ENCODE peak calls at places on chromosomes 12 and 14, in six cellular contexts. Z is SK-N-SH, X is K562, F is A549, H is GM12878, T is HCT116. I is an unnamed sample.

GRCh38 chr14:104141621-104142091 is 3.3 kb downstream of the KIF26A start:
- DNase-seq in Z (peak), T (no peak), F (no peak), H (no peak), X (no peak), I (no peak)

GRCh38 chr14:34059925-34060746 is 109.3 kb upstream of the EGLN3 start:
- DNase-seq in Z (peak), X (peak), F (peak), T (no peak), H (no peak), I (peak)

GRCh38 chr12:14256139-14256538 is 109.3 kb upstream of the ATF7IP start:
- DNase-seq in H (no peak), F (no peak), Z (no peak), X (no peak), T (no peak), I (peak)

GRCh38 chr14:96781371-96781770 is 15.8 kb upstream of the VRK1 start:
- DNase-seq in X (no peak), T (no peak), Z (no peak), F (no peak), H (no peak), I (no peak)

GRCh38 chr12:72075891-72076557 is 137.4 kb downstream of the TPH2 start:
- DNase-seq in Z (no peak), F (no peak), X (no peak), T (no peak), H (no peak), I (no peak)

GRCh38 chr14:67241416-67242362 is at the start of gene PALS1:
- DNase-seq in X (peak), H (peak), F (peak), Z (peak), T (peak), I (no peak)

GRCh38 chr12:3132636-3133409 is 55.6 kb downstream of the TSPAN9 start:
- DNase-seq in F (no peak), X (no peak), H (no peak), Z (peak), T (no peak), I (no peak)

GRCh38 chr12:97711392-97711791 is 248.8 kb downstream of the RMST start:
- DNase-seq in F (no peak), X (no peak), H (no peak), T (no peak), Z (no peak), I (no peak)

GRCh38 chr14:39230416-39230815 is 3.3 kb upstream of the MIA2 start:
- DNase-seq in H (no peak), Z (no peak), X (no peak), F (no peak), T (no peak), I (peak)

GRCh38 chr14:52299692-52300278 is 14.3 kb upstream of the PTGER2 start:
- DNase-seq in T (peak), Z (peak), H (no peak), X (peak), F (peak), I (peak)

GRCh38 chr12:55641595-55641994 is 4.9 kb downstream of the OR10P1 start:
- DNase-seq in Z (no peak), X (no peak), H (no peak), F (no peak), T (no peak), I (no peak)

GRCh38 chr14:41607966-41608663 is 1.4 kb downstream of the LRFN5 start:
- DNase-seq in H (no peak), Z (no peak), X (no peak), T (no peak), F (no peak), I (no peak)

GRCh38 chr14:67733609-67734008 is 31.9 kb downstream of the RDH12 start:
- DNase-seq in X (no peak), Z (no peak), T (no peak), H (no peak), F (no peak), I (no peak)

GRCh38 chr12:12178545-12178944 is 88.3 kb downstream of the LRP6 start:
- DNase-seq in F (no peak), H (no peak), X (no peak), Z (peak), T (no peak), I (no peak)

GRCh38 chr12:30631710-30632109 is 64.0 kb downstream of the IPO8 start:
- DNase-seq in T (no peak), F (no peak), Z (no peak), X (no peak), H (no peak), I (no peak)

GRCh38 chr14:68794856-68795601 is 2.2 kb upstream of the ZFP36L1 start:
- DNase-seq in T (no peak), Z (peak), H (no peak), F (no peak), X (peak), I (peak)

GRCh38 chr12:110426300-110426910 is 22.9 kb upstream of the ANAPC7 start:
- DNase-seq in T (no peak), H (no peak), X (no peak), F (no peak), Z (peak), I (no peak)

GRCh38 chr12:90058721-90059120 is 350.1 kb upstream of the ATP2B1 start:
- DNase-seq in X (no peak), T (no peak), F (no peak), Z (no peak), H (no peak), I (no peak)

GRCh38 chr12:92784795-92785562 is 82.2 kb downstream of the PLEKHG7 start:
- DNase-seq in F (peak), T (peak), H (peak), Z (peak), X (peak), I (peak)

GRCh38 chr12:76820888-76821482 is 57.1 kb downstream of the ZDHHC17 start:
- DNase-seq in X (peak), Z (peak), T (peak), F (peak), H (no peak), I (peak)

GRCh38 chr12:47206450-47206830 is 126.7 kb upstream of the AMIGO2 start:
- DNase-seq in H (no peak), F (no peak), T (no peak), Z (no peak), X (no peak), I (no peak)

GRCh38 chr12:70576341-70577282 is 60.6 kb downstream of the PTPRB start:
- DNase-seq in H (peak), X (peak), F (peak), Z (peak), T (peak), I (peak)

GRCh38 chr14:105071942-105072341 is 6.7 kb upstream of the GPR132 start:
- DNase-seq in T (no peak), X (no peak), F (no peak), Z (no peak), H (no peak), I (no peak)

GRCh38 chr12:100199347-100200136 is 1.1 kb upstream of the ACTR6 start:
- DNase-seq in X (peak), Z (peak), T (peak), F (peak), H (no peak), I (peak)

GRCh38 chr12:100199023-100199346 is 1.6 kb upstream of the ACTR6 start:
- DNase-seq in Z (no peak), X (no peak), T (no peak), F (no peak), H (no peak), I (no peak)

GRCh38 chr12:100200450-100201181 is at the start of gene ACTR6:
- DNase-seq in F (peak), T (peak), X (peak), Z (peak), H (peak), I (peak)

GRCh38 chr12:100197486-100197885 is 3.1 kb upstream of the ACTR6 start:
- DNase-seq in Z (no peak), F (no peak), H (no peak), X (no peak), T (no peak), I (no peak)

DNA sequence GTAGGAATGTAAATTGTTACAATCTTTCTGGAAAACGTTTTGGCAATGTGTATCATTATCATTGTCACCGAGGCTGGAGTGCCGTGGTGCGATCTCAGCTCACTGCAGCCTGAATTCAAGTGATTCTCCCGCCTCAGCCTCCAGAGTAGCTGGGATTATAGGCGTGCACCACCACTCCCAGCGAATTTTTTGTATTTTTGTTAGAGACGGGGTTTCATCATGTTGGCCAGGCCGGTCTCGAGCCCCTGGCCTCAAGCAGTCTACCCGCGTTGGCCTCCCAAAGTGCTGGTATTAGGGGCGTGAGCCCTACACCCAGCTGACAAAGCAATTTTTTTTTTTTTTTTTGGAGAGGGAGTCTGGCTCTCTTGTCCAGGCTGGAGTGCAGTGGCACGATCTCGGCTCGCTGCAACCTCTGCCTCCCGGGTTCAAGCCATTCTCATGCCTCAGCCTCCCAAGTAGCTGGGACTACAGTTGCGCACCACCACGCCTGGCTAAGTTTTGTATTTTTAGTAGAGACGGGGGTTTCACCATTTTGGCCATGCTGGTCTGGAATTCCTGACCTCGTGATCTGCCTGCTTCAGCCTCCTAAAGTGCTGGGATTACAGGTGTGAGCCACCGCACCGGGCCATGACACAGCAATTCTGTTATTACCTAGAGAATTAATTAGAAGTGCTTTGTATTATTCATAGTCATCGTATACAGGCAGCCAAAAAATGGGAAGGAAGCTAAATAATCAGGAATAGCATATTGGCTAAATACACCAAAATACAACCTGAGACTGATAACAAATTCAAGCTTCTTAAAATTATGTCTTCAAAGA is 1.2 kb downstream of the ACTR6 start:
- DNase-seq in H (no peak), F (no peak), T (no peak), Z (no peak), X (no peak), I (no peak)
- H3K4me3 ChIP-seq in H (peak), F (peak), T (peak), Z (peak), X (peak), I (peak)

DNA sequence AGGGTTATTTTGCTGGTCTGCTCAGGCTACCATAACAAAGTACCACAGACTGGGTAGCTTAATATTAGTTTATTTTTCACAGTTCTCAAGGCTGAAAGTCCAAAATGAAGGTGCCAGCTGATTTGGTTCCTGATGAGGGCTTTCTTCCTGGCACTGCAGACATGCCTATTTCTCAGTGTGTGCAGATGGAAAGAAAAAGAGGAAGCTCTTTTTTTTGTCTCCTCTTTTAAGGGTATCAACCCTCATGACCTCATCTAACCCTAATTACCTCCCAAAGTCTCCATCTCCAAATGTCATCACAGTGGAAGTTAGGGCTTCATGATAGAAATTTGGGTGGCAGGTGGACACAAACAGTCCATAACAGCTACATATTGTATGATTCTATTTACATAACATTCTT is 25.0 kb upstream of the POLR3B start:
- DNase-seq in X (no peak), T (no peak), Z (no peak), H (no peak), F (no peak), I (peak)
- TF ChIP-seq CTCF in X (no peak), T (no peak), Z (no peak), H (no peak), F (no peak), I (no peak)

DNA sequence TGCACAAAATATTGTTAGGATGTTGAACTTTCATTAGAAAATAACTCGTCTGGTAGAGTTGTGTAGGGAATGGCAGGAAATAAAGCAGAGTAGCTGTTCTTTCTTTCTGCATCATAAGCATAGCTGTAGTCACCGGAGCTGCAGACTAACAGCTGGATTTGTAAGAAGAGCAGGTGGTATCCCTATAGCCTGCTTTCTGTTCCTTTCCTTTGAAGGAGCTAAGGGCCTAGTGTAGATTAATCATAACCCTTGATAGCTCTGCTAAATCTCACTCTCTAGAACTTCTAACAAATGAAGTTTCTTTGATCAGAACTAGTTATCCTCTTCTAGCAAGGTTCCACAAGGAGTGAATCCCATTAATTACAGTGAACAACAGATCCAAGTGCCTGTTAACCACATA is 3.5 kb downstream of the LMO3 start:
- DNase-seq in F (no peak), H (no peak), T (no peak), Z (no peak), X (no peak), I (no peak)
- TF ChIP-seq MAX in F (no peak), H (no peak), T (no peak), Z (no peak), X (no peak), I (no peak)

GRCh38 chr12:116456307-116456641 is 102.9 kb upstream of the MAP1LC3B2 start:
- DNase-seq in X (no peak), Z (no peak), F (no peak), T (no peak), H (no peak), I (no peak)
- H3K4me3 ChIP-seq in X (no peak), Z (no peak), F (no peak), T (no peak), H (no peak), I (no peak)

GRCh38 chr12:88052686-88053085 is 23.5 kb upstream of the C12orf50 start:
- DNase-seq in H (no peak), F (no peak), T (peak), Z (peak), X (peak), I (peak)
- TF ChIP-seq CTCF in H (peak), F (peak), T (peak), Z (peak), X (peak), I (peak)

GRCh38 chr12:115553622-115554021 is 723.9 kb downstream of the MED13L start:
- DNase-seq in Z (no peak), F (no peak), T (no peak), X (no peak), H (no peak), I (no peak)
- TF ChIP-seq MAX in Z (no peak), F (no peak), T (no peak), X (no peak), H (no peak), I (no peak)

GRCh38 chr12:32482226-32482625 is 82.9 kb downstream of the FGD4 start:
- DNase-seq in F (no peak), Z (no peak), X (no peak), H (peak), T (no peak), I (peak)
- H3K4me3 ChIP-seq in F (no peak), Z (no peak), X (no peak), H (no peak), T (no peak), I (peak)

DNA sequence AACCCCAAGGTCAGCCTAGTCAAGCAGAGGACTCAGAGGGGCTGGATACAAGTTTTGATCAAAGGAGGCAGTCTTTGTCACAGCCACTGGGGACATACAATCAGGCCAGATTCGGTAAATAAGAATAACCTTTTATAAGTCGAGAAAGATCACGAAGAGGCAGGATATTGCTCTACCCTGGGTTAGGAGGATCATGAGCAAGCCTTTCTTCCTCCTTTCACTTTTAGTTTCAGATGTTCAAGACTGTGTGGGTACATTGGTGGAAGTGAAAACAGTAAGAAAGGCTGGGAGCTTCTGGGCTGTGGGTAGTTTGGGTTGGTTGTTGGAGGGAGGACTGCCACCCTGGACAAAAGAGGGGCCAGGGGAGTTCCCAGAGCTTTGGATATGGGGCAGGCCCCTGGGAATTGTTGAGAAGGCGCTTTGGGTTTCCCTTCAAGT is 127.7 kb downstream of the SNAPC1 start:
- DNase-seq in X (no peak), Z (no peak), H (peak), F (no peak), T (no peak), I (peak)
- TF ChIP-seq CTCF in X (no peak), Z (no peak), H (no peak), F (no peak), T (no peak), I (no peak)

DNA sequence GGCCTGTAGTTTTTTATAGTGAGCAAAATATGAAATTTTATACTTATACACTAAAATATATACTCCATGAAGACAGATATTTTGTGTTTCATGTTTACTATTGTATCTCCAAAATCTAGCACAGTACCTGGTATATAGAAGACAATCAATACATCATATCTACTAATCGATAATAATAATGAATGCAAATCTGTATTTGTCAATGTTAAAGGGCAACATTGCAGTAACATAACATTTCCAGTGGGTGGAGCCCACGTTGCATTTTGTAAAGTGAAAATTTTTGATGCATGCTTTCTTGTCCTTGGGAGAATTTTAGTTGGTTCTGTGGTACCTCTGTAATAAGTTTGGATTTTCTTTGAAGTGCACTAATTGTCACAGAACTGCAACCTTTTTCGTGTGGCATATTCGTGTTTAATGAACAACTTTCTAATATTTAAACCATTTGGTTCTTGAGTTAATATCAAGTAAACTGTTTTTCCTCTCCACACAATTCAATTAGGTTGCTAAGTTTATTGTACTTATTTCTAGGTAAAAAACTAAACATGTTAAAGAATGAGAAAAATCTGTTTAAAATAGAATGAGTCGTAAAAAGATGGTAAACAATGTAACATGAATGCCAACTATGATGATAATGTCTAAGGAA is 47.4 kb downstream of the AVPR1A start:
- DNase-seq in X (peak), F (peak), T (peak), H (no peak), Z (peak), I (peak)
- TF ChIP-seq MAX in X (no peak), F (no peak), T (no peak), H (no peak), Z (no peak), I (no peak)